ENCODE peak calls at places on chromosomes 16 and 17, in eight cellular contexts. One of them, this sample, is unnamed.

GRCh38 chr17:4948997-4949320 is 629 bp upstream of the PFN1 start:
- DNase-seq in tibial nerve: no peak
- DNase-seq in Peyer's patch: peak; percentile 76
- DNase-seq in A549: no peak
- DNase-seq in ovary: peak; percentile 82
- DNase-seq in heart left ventricle: peak; percentile 88
- DNase-seq in transverse colon: peak; percentile 87
- DNase-seq in esophagus squamous epithelium: no peak
- DNase-seq in this sample: peak; percentile 80

GRCh38 chr16:8928467-8928957 is 35.2 kb downstream of the USP7 start:
- DNase-seq in A549: no peak
- DNase-seq in heart left ventricle: no peak
- DNase-seq in Peyer's patch: no peak
- DNase-seq in esophagus squamous epithelium: no peak
- DNase-seq in tibial nerve: no peak
- DNase-seq in transverse colon: no peak
- DNase-seq in ovary: peak; percentile 39
- DNase-seq in this sample: no peak

GRCh38 chr16:85615014-85615851 is 2.1 kb downstream of the GSE1 start:
- DNase-seq in Peyer's patch: peak; percentile 45
- DNase-seq in ovary: no peak
- DNase-seq in A549: peak; percentile 43
- DNase-seq in esophagus squamous epithelium: no peak
- DNase-seq in heart left ventricle: peak; percentile 47
- DNase-seq in transverse colon: peak; percentile 92
- DNase-seq in tibial nerve: peak; percentile 18
- DNase-seq in this sample: peak; percentile 85

GRCh38 chr16:88561485-88562369 is 8.5 kb upstream of the ZC3H18 start:
- DNase-seq in ovary: peak; percentile 56
- DNase-seq in heart left ventricle: no peak
- DNase-seq in A549: peak; percentile 63
- DNase-seq in tibial nerve: peak; percentile 34
- DNase-seq in Peyer's patch: peak; percentile 31
- DNase-seq in transverse colon: peak; percentile 37
- DNase-seq in esophagus squamous epithelium: no peak
- DNase-seq in this sample: no peak

GRCh38 chr17:30091166-30091670 is 25.4 kb upstream of the NSRP1 start:
- DNase-seq in A549: no peak
- DNase-seq in transverse colon: no peak
- DNase-seq in tibial nerve: no peak
- DNase-seq in Peyer's patch: no peak
- DNase-seq in esophagus squamous epithelium: no peak
- DNase-seq in ovary: no peak
- DNase-seq in heart left ventricle: no peak
- DNase-seq in this sample: no peak

GRCh38 chr16:23132921-23133532 is 16.2 kb downstream of the USP31 start:
- DNase-seq in ovary: no peak
- DNase-seq in heart left ventricle: peak; percentile 77
- DNase-seq in Peyer's patch: no peak
- DNase-seq in A549: no peak
- DNase-seq in tibial nerve: no peak
- DNase-seq in transverse colon: peak; percentile 14
- DNase-seq in esophagus squamous epithelium: no peak
- DNase-seq in this sample: no peak

GRCh38 chr17:63996430-63997182 is 1.5 kb upstream of the PRR29 start:
- DNase-seq in heart left ventricle: no peak
- DNase-seq in tibial nerve: no peak
- DNase-seq in esophagus squamous epithelium: no peak
- DNase-seq in ovary: no peak
- DNase-seq in Peyer's patch: no peak
- DNase-seq in transverse colon: no peak
- DNase-seq in A549: no peak
- DNase-seq in this sample: peak; percentile 39

GRCh38 chr17:4852504-4853075 is 19.4 kb downstream of the MINK1 start:
- DNase-seq in ovary: no peak
- DNase-seq in A549: no peak
- DNase-seq in transverse colon: no peak
- DNase-seq in Peyer's patch: no peak
- DNase-seq in heart left ventricle: no peak
- DNase-seq in tibial nerve: no peak
- DNase-seq in esophagus squamous epithelium: no peak
- DNase-seq in this sample: no peak

GRCh38 chr16:57446530-57447141 is 549 bp downstream of the CIAPIN1 start:
- DNase-seq in A549: peak; percentile 35
- DNase-seq in ovary: peak; percentile 49
- DNase-seq in transverse colon: peak; percentile 31
- DNase-seq in heart left ventricle: peak; percentile 67
- DNase-seq in esophagus squamous epithelium: no peak
- DNase-seq in tibial nerve: peak; percentile 17
- DNase-seq in Peyer's patch: peak; percentile 30
- DNase-seq in this sample: no peak

GRCh38 chr16:66682271-66682670 is 14.3 kb downstream of the CMTM4 start:
- DNase-seq in Peyer's patch: no peak
- DNase-seq in transverse colon: no peak
- DNase-seq in A549: no peak
- DNase-seq in ovary: no peak
- DNase-seq in esophagus squamous epithelium: no peak
- DNase-seq in tibial nerve: no peak
- DNase-seq in heart left ventricle: no peak
- DNase-seq in this sample: no peak

GRCh38 chr16:67104061-67104460 is 5.7 kb upstream of the PHAF1 start:
- DNase-seq in Peyer's patch: no peak
- DNase-seq in esophagus squamous epithelium: no peak
- DNase-seq in heart left ventricle: no peak
- DNase-seq in ovary: no peak
- DNase-seq in A549: no peak
- DNase-seq in tibial nerve: no peak
- DNase-seq in transverse colon: no peak
- DNase-seq in this sample: no peak

GRCh38 chr16:977096-977701 is 4.4 kb upstream of the SOX8 start:
- DNase-seq in heart left ventricle: no peak
- DNase-seq in esophagus squamous epithelium: no peak
- DNase-seq in ovary: no peak
- DNase-seq in A549: no peak
- DNase-seq in Peyer's patch: no peak
- DNase-seq in tibial nerve: no peak
- DNase-seq in transverse colon: no peak
- DNase-seq in this sample: no peak

GRCh38 chr16:88941933-88942909 is 34.8 kb downstream of the CBFA2T3 start:
- DNase-seq in esophagus squamous epithelium: no peak
- DNase-seq in heart left ventricle: no peak
- DNase-seq in transverse colon: peak; percentile 69
- DNase-seq in A549: peak; percentile 81
- DNase-seq in Peyer's patch: peak; percentile 70
- DNase-seq in ovary: no peak
- DNase-seq in tibial nerve: no peak
- DNase-seq in this sample: no peak

GRCh38 chr17:17191346-17191792 is 14.8 kb downstream of the PLD6 start:
- DNase-seq in esophagus squamous epithelium: no peak
- DNase-seq in A549: no peak
- DNase-seq in transverse colon: no peak
- DNase-seq in Peyer's patch: no peak
- DNase-seq in ovary: no peak
- DNase-seq in tibial nerve: no peak
- DNase-seq in heart left ventricle: peak; percentile 82
- DNase-seq in this sample: no peak

GRCh38 chr17:78474631-78475146 is 96.2 kb downstream of the PGS1 start:
- DNase-seq in Peyer's patch: no peak
- DNase-seq in A549: no peak
- DNase-seq in esophagus squamous epithelium: no peak
- DNase-seq in tibial nerve: no peak
- DNase-seq in heart left ventricle: no peak
- DNase-seq in transverse colon: peak; percentile 58
- DNase-seq in ovary: no peak
- DNase-seq in this sample: no peak

GRCh38 chr16:67456383-67457140 is 24.4 kb downstream of the ATP6V0D1 start:
- DNase-seq in A549: peak; percentile 58
- DNase-seq in transverse colon: peak; percentile 83
- DNase-seq in ovary: peak; percentile 60
- DNase-seq in Peyer's patch: no peak
- DNase-seq in heart left ventricle: peak; percentile 86
- DNase-seq in esophagus squamous epithelium: no peak
- DNase-seq in tibial nerve: no peak
- DNase-seq in this sample: peak; percentile 83

GRCh38 chr16:56481468-56482112 is 30.2 kb downstream of the OGFOD1 start:
- DNase-seq in tibial nerve: no peak
- DNase-seq in esophagus squamous epithelium: no peak
- DNase-seq in ovary: no peak
- DNase-seq in Peyer's patch: no peak
- DNase-seq in transverse colon: no peak
- DNase-seq in A549: no peak
- DNase-seq in heart left ventricle: no peak
- DNase-seq in this sample: no peak

GRCh38 chr16:67277294-67277998 is 1.9 kb upstream of the PLEKHG4 start:
- DNase-seq in Peyer's patch: no peak
- DNase-seq in heart left ventricle: peak; percentile 72
- DNase-seq in transverse colon: peak; percentile 26
- DNase-seq in tibial nerve: peak; percentile 28
- DNase-seq in A549: peak; percentile 80
- DNase-seq in esophagus squamous epithelium: no peak
- DNase-seq in ovary: no peak
- DNase-seq in this sample: peak; percentile 68

GRCh38 chr16:1466054-1466453 is 8.8 kb downstream of the CLCN7 start:
- DNase-seq in esophagus squamous epithelium: no peak
- DNase-seq in ovary: no peak
- DNase-seq in heart left ventricle: no peak
- DNase-seq in A549: no peak
- DNase-seq in tibial nerve: no peak
- DNase-seq in transverse colon: no peak
- DNase-seq in Peyer's patch: no peak
- DNase-seq in this sample: no peak

GRCh38 chr17:80311216-80311827 is 50.7 kb downstream of the RNF213 start:
- DNase-seq in A549: no peak
- DNase-seq in Peyer's patch: no peak
- DNase-seq in esophagus squamous epithelium: no peak
- DNase-seq in heart left ventricle: no peak
- DNase-seq in ovary: no peak
- DNase-seq in tibial nerve: no peak
- DNase-seq in transverse colon: no peak
- DNase-seq in this sample: no peak

GRCh38 chr17:76530489-76530814 is 7.1 kb downstream of the CYGB start:
- DNase-seq in esophagus squamous epithelium: no peak
- DNase-seq in A549: no peak
- DNase-seq in heart left ventricle: no peak
- DNase-seq in ovary: no peak
- DNase-seq in tibial nerve: no peak
- DNase-seq in transverse colon: no peak
- DNase-seq in Peyer's patch: no peak
- DNase-seq in this sample: no peak

GRCh38 chr17:78268960-78269892 is 37.8 kb downstream of the TMEM235 start:
- DNase-seq in ovary: no peak
- DNase-seq in transverse colon: no peak
- DNase-seq in Peyer's patch: no peak
- DNase-seq in tibial nerve: no peak
- DNase-seq in A549: no peak
- DNase-seq in heart left ventricle: no peak
- DNase-seq in esophagus squamous epithelium: no peak
- DNase-seq in this sample: no peak

GRCh38 chr17:61875285-61875684 is 12.0 kb upstream of the BRIP1 start:
- DNase-seq in esophagus squamous epithelium: no peak
- DNase-seq in A549: no peak
- DNase-seq in heart left ventricle: no peak
- DNase-seq in ovary: no peak
- DNase-seq in Peyer's patch: no peak
- DNase-seq in transverse colon: no peak
- DNase-seq in tibial nerve: no peak
- DNase-seq in this sample: no peak

GRCh38 chr17:81052199-81052997 is 17.4 kb downstream of the BAIAP2 start:
- DNase-seq in A549: no peak
- DNase-seq in esophagus squamous epithelium: no peak
- DNase-seq in Peyer's patch: no peak
- DNase-seq in heart left ventricle: no peak
- DNase-seq in tibial nerve: no peak
- DNase-seq in ovary: no peak
- DNase-seq in transverse colon: no peak
- DNase-seq in this sample: no peak

GRCh38 chr17:41724476-41725030 is 9.9 kb downstream of the HAP1 start:
- DNase-seq in esophagus squamous epithelium: no peak
- DNase-seq in ovary: no peak
- DNase-seq in transverse colon: no peak
- DNase-seq in heart left ventricle: no peak
- DNase-seq in tibial nerve: no peak
- DNase-seq in Peyer's patch: no peak
- DNase-seq in A549: no peak
- DNase-seq in this sample: no peak

GRCh38 chr17:47223007-47223406 is 13.9 kb downstream of the MYL4 start:
- DNase-seq in Peyer's patch: no peak
- DNase-seq in tibial nerve: no peak
- DNase-seq in heart left ventricle: no peak
- DNase-seq in esophagus squamous epithelium: no peak
- DNase-seq in ovary: no peak
- DNase-seq in transverse colon: no peak
- DNase-seq in A549: no peak
- DNase-seq in this sample: no peak
- H3K4me1 ChIP-seq in Peyer's patch: no peaks in the 10 kb centered on the region
- H3K4me1 ChIP-seq in tibial nerve: peaks cover 26% of the 10 kb centered on the region
- H3K4me1 ChIP-seq in heart left ventricle: peaks cover 10% of the 10 kb centered on the region
- H3K4me1 ChIP-seq in esophagus squamous epithelium: peaks cover 33% of the 10 kb centered on the region
- H3K4me1 ChIP-seq in ovary: peaks cover 2% of the 10 kb centered on the region
- H3K4me1 ChIP-seq in transverse colon: peaks cover 21% of the 10 kb centered on the region
- H3K4me1 ChIP-seq in A549: peaks cover 13% of the 10 kb centered on the region
- H3K4me1 ChIP-seq in this sample: no peaks in the 10 kb centered on the region

GRCh38 chr17:7884581-7885356 is 3.8 kb upstream of the CHD3 start:
- DNase-seq in heart left ventricle: no peak
- DNase-seq in A549: no peak
- DNase-seq in tibial nerve: no peak
- DNase-seq in esophagus squamous epithelium: no peak
- DNase-seq in ovary: peak; percentile 34
- DNase-seq in transverse colon: peak; percentile 22
- DNase-seq in Peyer's patch: peak; percentile 22
- DNase-seq in this sample: no peak
- TF ChIP-seq POLR2A in heart left ventricle: no peak
- TF ChIP-seq POLR2A in A549: peak; percentile 31
- TF ChIP-seq POLR2A in tibial nerve: no peak
- TF ChIP-seq POLR2A in esophagus squamous epithelium: no peak
- TF ChIP-seq POLR2A in ovary: no peak
- TF ChIP-seq POLR2A in transverse colon: no peak
- TF ChIP-seq POLR2A in Peyer's patch: no peak
- TF ChIP-seq POLR2A in this sample: no peak

DNA sequence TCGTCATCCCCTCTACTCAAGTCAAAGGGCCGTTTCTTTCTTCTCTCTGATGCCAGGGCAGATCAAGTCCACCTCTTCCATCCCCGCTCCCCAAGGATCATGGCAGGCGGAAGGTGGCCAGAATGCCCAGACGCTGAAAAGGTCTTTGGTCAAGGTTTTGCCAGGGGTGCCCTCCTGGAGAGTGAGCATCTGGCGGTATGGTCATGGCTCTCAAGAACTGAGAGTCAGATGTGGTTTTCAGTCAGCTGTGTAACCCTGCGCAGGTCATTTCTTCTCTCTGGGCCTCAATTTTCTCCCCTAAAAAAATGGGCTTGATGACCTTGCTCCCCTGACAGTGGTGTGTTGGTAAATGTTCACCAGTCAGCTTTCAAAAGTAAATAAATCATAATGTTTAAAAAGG is 12.4 kb downstream of the FOXN1 start:
- DNase-seq in tibial nerve: no peak
- DNase-seq in Peyer's patch: no peak
- DNase-seq in ovary: no peak
- DNase-seq in transverse colon: no peak
- DNase-seq in heart left ventricle: no peak
- DNase-seq in A549: no peak
- DNase-seq in esophagus squamous epithelium: no peak
- DNase-seq in this sample: no peak
- H3K4me3 ChIP-seq in tibial nerve: no peak overlapping the region
- H3K4me3 ChIP-seq in Peyer's patch: no peak overlapping the region
- H3K4me3 ChIP-seq in ovary: no peak overlapping the region
- H3K4me3 ChIP-seq in transverse colon: no peak overlapping the region
- H3K4me3 ChIP-seq in heart left ventricle: no peak overlapping the region
- H3K4me3 ChIP-seq in A549: no peak overlapping the region
- H3K4me3 ChIP-seq in esophagus squamous epithelium: no peak overlapping the region
- H3K4me3 ChIP-seq in this sample: no peak overlapping the region

GRCh38 chr17:74875970-74876593 is 3.3 kb upstream of the FDXR start:
- DNase-seq in heart left ventricle: no peak
- DNase-seq in A549: no peak
- DNase-seq in transverse colon: no peak
- DNase-seq in ovary: no peak
- DNase-seq in esophagus squamous epithelium: no peak
- DNase-seq in Peyer's patch: no peak
- DNase-seq in tibial nerve: no peak
- DNase-seq in this sample: no peak
- H3K4me1 ChIP-seq in heart left ventricle: peaks cover 14% of the 10 kb centered on the region
- H3K4me1 ChIP-seq in A549: peaks cover 17% of the 10 kb centered on the region
- H3K4me1 ChIP-seq in transverse colon: peaks cover 28% of the 10 kb centered on the region
- H3K4me1 ChIP-seq in ovary: peaks cover 10% of the 10 kb centered on the region
- H3K4me1 ChIP-seq in esophagus squamous epithelium: peaks cover 44% of the 10 kb centered on the region
- H3K4me1 ChIP-seq in Peyer's patch: peaks cover 3% of the 10 kb centered on the region
- H3K4me1 ChIP-seq in tibial nerve: peaks cover 8% of the 10 kb centered on the region
- H3K4me1 ChIP-seq in this sample: no peaks in the 10 kb centered on the region